ENCODE peak calls at places on chromosomes 4 and X, in five cellular contexts. One of them, this sample, is unnamed.

GRCh38 chr4:113701156-113701555 is 60.4 kb downstream of the CAMK2D start:
- DNase-seq in IMR-90: no peak
- DNase-seq in lower leg skin: no peak
- DNase-seq in erythroblast: no peak
- DNase-seq in Peyer's patch: no peak
- DNase-seq in this sample: no peak

GRCh38 chr4:14196141-14196540 is 568.6 kb upstream of the BOD1L1 start:
- DNase-seq in erythroblast: no peak
- DNase-seq in lower leg skin: peak
- DNase-seq in Peyer's patch: no peak
- DNase-seq in IMR-90: peak
- DNase-seq in this sample: peak

GRCh38 chrX:78517124-78517523 is 142.0 kb downstream of the RTL3 start:
- DNase-seq in erythroblast: no peak
- DNase-seq in Peyer's patch: peak
- DNase-seq in lower leg skin: no peak
- DNase-seq in IMR-90: no peak
- DNase-seq in this sample: no peak

GRCh38 chr4:134117785-134118184 is 83.8 kb downstream of the PABPC4L start:
- DNase-seq in lower leg skin: no peak
- DNase-seq in IMR-90: no peak
- DNase-seq in Peyer's patch: no peak
- DNase-seq in erythroblast: no peak
- DNase-seq in this sample: no peak

GRCh38 chr4:148954011-148954749 is 512.0 kb upstream of the NR3C2 start:
- DNase-seq in erythroblast: no peak
- DNase-seq in lower leg skin: no peak
- DNase-seq in Peyer's patch: no peak
- DNase-seq in IMR-90: no peak
- DNase-seq in this sample: no peak

GRCh38 chr4:159296061-159296460 is 193.2 kb downstream of the RAPGEF2 start:
- DNase-seq in IMR-90: peak
- DNase-seq in lower leg skin: no peak
- DNase-seq in erythroblast: peak
- DNase-seq in Peyer's patch: no peak
- DNase-seq in this sample: no peak

GRCh38 chrX:39764441-39764914 is 333.3 kb downstream of the BCOR start:
- DNase-seq in erythroblast: no peak
- DNase-seq in lower leg skin: no peak
- DNase-seq in Peyer's patch: no peak
- DNase-seq in IMR-90: peak
- DNase-seq in this sample: no peak

GRCh38 chr4:185559913-185560281 is 24.6 kb upstream of the PDLIM3 start:
- DNase-seq in erythroblast: no peak
- DNase-seq in IMR-90: peak
- DNase-seq in Peyer's patch: no peak
- DNase-seq in lower leg skin: no peak
- DNase-seq in this sample: no peak

GRCh38 chr4:155353923-155354540 is 22.7 kb downstream of the MAP9 start:
- DNase-seq in Peyer's patch: peak
- DNase-seq in erythroblast: peak
- DNase-seq in lower leg skin: peak
- DNase-seq in IMR-90: peak
- DNase-seq in this sample: peak

GRCh38 chr4:123785515-123785914 is 388.9 kb downstream of the SPRY1 start:
- DNase-seq in Peyer's patch: peak
- DNase-seq in lower leg skin: peak
- DNase-seq in erythroblast: no peak
- DNase-seq in IMR-90: peak
- DNase-seq in this sample: no peak

GRCh38 chr4:175833574-175834350 is 21.7 kb upstream of the GPM6A start:
- DNase-seq in Peyer's patch: no peak
- DNase-seq in erythroblast: no peak
- DNase-seq in IMR-90: no peak
- DNase-seq in lower leg skin: no peak
- DNase-seq in this sample: no peak

GRCh38 chrX:73840120-73840924 is 277.3 kb downstream of the CHIC1 start:
- DNase-seq in erythroblast: no peak
- DNase-seq in lower leg skin: no peak
- DNase-seq in Peyer's patch: no peak
- DNase-seq in IMR-90: no peak
- DNase-seq in this sample: no peak

GRCh38 chr4:22859318-22859717 is 166.6 kb downstream of the GBA3 start:
- DNase-seq in lower leg skin: no peak
- DNase-seq in Peyer's patch: no peak
- DNase-seq in IMR-90: no peak
- DNase-seq in erythroblast: no peak
- DNase-seq in this sample: no peak

GRCh38 chr4:147581601-147582350 is 35.4 kb upstream of the TMEM184C start:
- DNase-seq in IMR-90: peak
- DNase-seq in lower leg skin: no peak
- DNase-seq in Peyer's patch: no peak
- DNase-seq in erythroblast: no peak
- DNase-seq in this sample: no peak

GRCh38 chr4:81314196-81314896 is 99.3 kb upstream of the PRKG2 start:
- DNase-seq in IMR-90: peak
- DNase-seq in erythroblast: no peak
- DNase-seq in Peyer's patch: peak
- DNase-seq in lower leg skin: peak
- DNase-seq in this sample: peak

GRCh38 chr4:53174824-53175223 is 191.0 kb downstream of the SCFD2 start:
- DNase-seq in erythroblast: no peak
- DNase-seq in IMR-90: no peak
- DNase-seq in Peyer's patch: no peak
- DNase-seq in lower leg skin: no peak
- DNase-seq in this sample: no peak

GRCh38 chr4:76738081-76738931 is 159.6 kb downstream of the SOWAHB start:
- DNase-seq in IMR-90: peak
- DNase-seq in Peyer's patch: no peak
- DNase-seq in lower leg skin: no peak
- DNase-seq in erythroblast: no peak
- DNase-seq in this sample: peak

GRCh38 chrX:144586756-144587155 is 660.5 kb upstream of the SPANXN1 start:
- DNase-seq in lower leg skin: no peak
- DNase-seq in erythroblast: no peak
- DNase-seq in IMR-90: no peak
- DNase-seq in Peyer's patch: no peak
- DNase-seq in this sample: no peak

GRCh38 chrX:63784902-63785692 is at the start of gene ARHGEF9:
- DNase-seq in lower leg skin: no peak
- DNase-seq in IMR-90: no peak
- DNase-seq in Peyer's patch: peak
- DNase-seq in erythroblast: no peak
- DNase-seq in this sample: peak

GRCh38 chrX:1932231-1932630 is 317.4 kb downstream of the ASMT start:
- DNase-seq in Peyer's patch: no peak
- DNase-seq in IMR-90: no peak
- DNase-seq in erythroblast: no peak
- DNase-seq in lower leg skin: no peak
- DNase-seq in this sample: no peak

GRCh38 chr4:48904541-48905142 is 1.9 kb downstream of the OCIAD2 start:
- DNase-seq in IMR-90: peak
- DNase-seq in Peyer's patch: no peak
- DNase-seq in lower leg skin: no peak
- DNase-seq in erythroblast: no peak
- DNase-seq in this sample: no peak

GRCh38 chr4:48907706-48908477 is 1.3 kb upstream of the OCIAD2 start:
- DNase-seq in IMR-90: no peak
- DNase-seq in lower leg skin: no peak
- DNase-seq in Peyer's patch: no peak
- DNase-seq in erythroblast: no peak
- DNase-seq in this sample: no peak

GRCh38 chr4:48905363-48906015 is 1.1 kb downstream of the OCIAD2 start:
- DNase-seq in lower leg skin: no peak
- DNase-seq in erythroblast: no peak
- DNase-seq in IMR-90: peak
- DNase-seq in Peyer's patch: peak
- DNase-seq in this sample: no peak

GRCh38 chr4:48908687-48909086 is 2.1 kb upstream of the OCIAD2 start:
- DNase-seq in erythroblast: no peak
- DNase-seq in IMR-90: no peak
- DNase-seq in Peyer's patch: no peak
- DNase-seq in lower leg skin: no peak
- DNase-seq in this sample: no peak

GRCh38 chr4:48906283-48907173 is at the start of gene OCIAD2:
- DNase-seq in Peyer's patch: peak
- DNase-seq in IMR-90: no peak
- DNase-seq in erythroblast: peak
- DNase-seq in lower leg skin: peak
- DNase-seq in this sample: peak
- TF ChIP-seq POLR2A in Peyer's patch: peak
- TF ChIP-seq POLR2A in IMR-90: no peak
- TF ChIP-seq POLR2A in erythroblast: peak
- TF ChIP-seq POLR2A in lower leg skin: no peak
- TF ChIP-seq POLR2A in this sample: peak

GRCh38 chr4:3385719-3386440 is 55.9 kb upstream of the HGFAC start:
- DNase-seq in lower leg skin: peak
- DNase-seq in erythroblast: no peak
- DNase-seq in Peyer's patch: no peak
- DNase-seq in IMR-90: no peak
- DNase-seq in this sample: no peak

GRCh38 chr4:3387154-3387942 is 54.4 kb upstream of the HGFAC start:
- DNase-seq in lower leg skin: no peak
- DNase-seq in IMR-90: no peak
- DNase-seq in Peyer's patch: no peak
- DNase-seq in erythroblast: no peak
- DNase-seq in this sample: no peak

GRCh38 chr4:3386486-3386885 is 55.3 kb upstream of the HGFAC start:
- DNase-seq in erythroblast: no peak
- DNase-seq in lower leg skin: no peak
- DNase-seq in IMR-90: no peak
- DNase-seq in Peyer's patch: no peak
- DNase-seq in this sample: no peak

GRCh38 chr4:3384391-3384770 is 57.4 kb upstream of the HGFAC start:
- DNase-seq in lower leg skin: no peak
- DNase-seq in Peyer's patch: no peak
- DNase-seq in IMR-90: no peak
- DNase-seq in erythroblast: no peak
- DNase-seq in this sample: no peak

GRCh38 chr4:3384771-3385701 is 56.7 kb upstream of the HGFAC start:
- DNase-seq in Peyer's patch: peak
- DNase-seq in erythroblast: no peak
- DNase-seq in IMR-90: no peak
- DNase-seq in lower leg skin: peak
- DNase-seq in this sample: peak
- TF ChIP-seq POLR2A in Peyer's patch: no peak
- TF ChIP-seq POLR2A in erythroblast: no peak
- TF ChIP-seq POLR2A in IMR-90: no peak
- TF ChIP-seq POLR2A in lower leg skin: no peak
- TF ChIP-seq POLR2A in this sample: no peak

GRCh38 chr4:108035691-108036090 is 46.0 kb downstream of the HADH start:
- DNase-seq in erythroblast: no peak
- DNase-seq in IMR-90: no peak
- DNase-seq in lower leg skin: no peak
- DNase-seq in Peyer's patch: no peak
- DNase-seq in this sample: no peak
- TF ChIP-seq POLR2A in erythroblast: no peak
- TF ChIP-seq POLR2A in IMR-90: no peak
- TF ChIP-seq POLR2A in lower leg skin: no peak
- TF ChIP-seq POLR2A in Peyer's patch: no peak
- TF ChIP-seq POLR2A in this sample: no peak

DNA sequence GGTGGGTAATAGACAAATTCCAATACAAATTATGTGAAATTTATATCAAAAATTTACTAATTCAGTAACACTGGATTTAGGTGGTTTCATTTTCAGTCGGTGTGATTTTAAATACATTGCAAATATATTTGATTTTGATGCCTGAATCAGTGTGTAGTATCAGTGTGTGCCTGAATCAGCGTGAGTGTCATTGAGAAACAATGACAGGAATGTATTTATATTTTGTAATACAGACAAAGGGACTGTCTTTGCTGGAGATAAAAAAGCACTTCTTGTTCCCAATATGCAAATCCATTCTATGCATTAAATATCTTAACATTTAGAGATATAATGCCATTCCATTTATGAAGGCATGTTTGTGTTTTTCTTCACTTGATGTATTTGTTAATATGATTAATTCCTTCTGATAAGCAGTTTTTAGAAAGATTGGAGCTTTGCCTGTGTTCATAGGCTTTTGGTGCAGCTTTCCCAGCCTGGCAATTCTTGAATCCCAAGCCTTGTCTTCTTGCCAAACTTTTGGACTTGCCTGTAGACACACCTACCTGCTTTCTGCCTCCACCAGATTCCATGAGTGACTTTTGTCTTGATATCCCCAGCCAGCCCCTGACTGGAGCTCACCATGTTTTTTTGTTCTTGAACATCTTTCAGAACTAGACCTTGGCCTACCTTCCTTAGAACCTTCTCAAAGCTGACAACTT is 243.8 kb downstream of the ADGRL3 start:
- DNase-seq in IMR-90: peak
- DNase-seq in lower leg skin: no peak
- DNase-seq in erythroblast: no peak
- DNase-seq in Peyer's patch: no peak
- DNase-seq in this sample: no peak
- TF ChIP-seq POLR2A in IMR-90: no peak
- TF ChIP-seq POLR2A in lower leg skin: no peak
- TF ChIP-seq POLR2A in erythroblast: no peak
- TF ChIP-seq POLR2A in Peyer's patch: no peak
- TF ChIP-seq POLR2A in this sample: no peak

GRCh38 chrX:154800508-154801207 is 4.6 kb downstream of the MPP1 start:
- DNase-seq in IMR-90: no peak
- DNase-seq in lower leg skin: no peak
- DNase-seq in Peyer's patch: no peak
- DNase-seq in erythroblast: no peak
- DNase-seq in this sample: no peak
- TF ChIP-seq POLR2A in IMR-90: no peak
- TF ChIP-seq POLR2A in lower leg skin: no peak
- TF ChIP-seq POLR2A in Peyer's patch: peak
- TF ChIP-seq POLR2A in erythroblast: no peak
- TF ChIP-seq POLR2A in this sample: no peak

DNA sequence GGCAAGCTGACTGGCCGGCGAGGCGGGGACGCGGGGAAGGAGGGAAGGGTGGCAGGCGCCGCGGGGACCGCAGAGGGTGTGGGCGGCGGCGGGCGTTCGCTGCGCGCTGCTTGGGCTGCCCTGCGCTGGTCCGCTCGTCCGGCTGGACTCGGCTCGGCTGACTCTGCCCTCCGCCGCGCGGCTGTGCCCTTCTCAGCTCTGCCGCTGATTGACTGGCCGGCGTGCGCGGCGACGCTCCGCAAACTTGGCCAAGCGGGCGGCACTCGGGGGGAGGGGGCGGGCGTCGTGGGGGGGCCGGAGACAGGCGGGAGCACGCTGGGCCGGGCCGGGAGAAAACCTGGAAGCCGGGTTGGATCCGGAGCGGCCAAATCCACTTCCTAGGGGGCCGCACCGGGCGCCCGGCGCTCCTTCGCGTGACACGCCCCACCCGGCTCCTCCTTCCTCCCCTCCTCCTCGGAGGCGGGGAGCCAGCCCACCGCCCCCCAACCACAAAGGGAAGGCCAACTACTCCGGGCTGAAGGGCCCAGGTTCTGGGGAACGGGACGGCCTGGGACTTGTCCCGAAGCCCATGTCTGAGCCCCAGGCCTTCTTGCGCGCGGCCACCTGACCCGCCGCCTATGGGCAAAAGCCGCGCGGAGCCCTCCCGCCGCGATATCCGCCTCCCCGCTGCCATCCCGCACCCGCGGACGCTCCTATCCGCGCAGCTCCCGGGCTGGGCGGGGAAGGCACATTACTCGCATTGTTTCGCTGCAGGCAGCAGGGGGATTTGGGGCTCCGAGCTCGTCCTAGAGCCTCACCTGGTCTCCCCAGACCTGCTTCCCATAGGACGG is at the start of gene GPC4:
- DNase-seq in lower leg skin: peak
- DNase-seq in IMR-90: no peak
- DNase-seq in erythroblast: no peak
- DNase-seq in Peyer's patch: peak
- DNase-seq in this sample: peak
- TF ChIP-seq POLR2A in lower leg skin: no peak
- TF ChIP-seq POLR2A in IMR-90: no peak
- TF ChIP-seq POLR2A in erythroblast: no peak
- TF ChIP-seq POLR2A in Peyer's patch: no peak
- TF ChIP-seq POLR2A in this sample: no peak

This sample was measured in adrenal gland.